ENCODE peak calls at places on chromosome 18, in ten cellular contexts. One of them, this sample, is unnamed.

GRCh38 chr18:60891936-60892335 is 441.3 kb upstream of the CDH20 start:
- DNase-seq in gastrocnemius medialis: no peak
- DNase-seq in HepG2: no peak
- DNase-seq in testis: no peak
- DNase-seq in uterus: no peak
- DNase-seq in heart left ventricle: no peak
- DNase-seq in esophagus squamous epithelium: no peak
- DNase-seq in ovary: no peak
- DNase-seq in HCT116: no peak
- DNase-seq in A549: no peak
- DNase-seq in this sample: no peak

GRCh38 chr18:49618741-49619392 is 57.0 kb downstream of the LIPG start:
- DNase-seq in heart left ventricle: no peak
- DNase-seq in ovary: no peak
- DNase-seq in gastrocnemius medialis: no peak
- DNase-seq in uterus: no peak
- DNase-seq in testis: peak
- DNase-seq in HepG2: no peak
- DNase-seq in esophagus squamous epithelium: no peak
- DNase-seq in A549: no peak
- DNase-seq in HCT116: no peak
- DNase-seq in this sample: no peak

GRCh38 chr18:55587341-55588000 is 521 bp downstream of the TCF4 start:
- DNase-seq in testis: peak
- DNase-seq in heart left ventricle: peak
- DNase-seq in gastrocnemius medialis: peak
- DNase-seq in uterus: peak
- DNase-seq in ovary: peak
- DNase-seq in esophagus squamous epithelium: no peak
- DNase-seq in HCT116: no peak
- DNase-seq in HepG2: no peak
- DNase-seq in A549: no peak
- DNase-seq in this sample: peak

GRCh38 chr18:48775372-48776160 is 175.2 kb downstream of the SMAD7 start:
- DNase-seq in ovary: no peak
- DNase-seq in gastrocnemius medialis: no peak
- DNase-seq in uterus: no peak
- DNase-seq in HepG2: no peak
- DNase-seq in A549: no peak
- DNase-seq in testis: no peak
- DNase-seq in heart left ventricle: no peak
- DNase-seq in HCT116: no peak
- DNase-seq in esophagus squamous epithelium: no peak
- DNase-seq in this sample: no peak

GRCh38 chr18:62030091-62030985 is 137.5 kb upstream of the RNF152 start:
- DNase-seq in A549: no peak
- DNase-seq in esophagus squamous epithelium: no peak
- DNase-seq in uterus: no peak
- DNase-seq in HCT116: no peak
- DNase-seq in testis: no peak
- DNase-seq in heart left ventricle: no peak
- DNase-seq in HepG2: no peak
- DNase-seq in ovary: no peak
- DNase-seq in gastrocnemius medialis: no peak
- DNase-seq in this sample: no peak

GRCh38 chr18:4636957-4637356 is 181.8 kb upstream of the DLGAP1 start:
- DNase-seq in gastrocnemius medialis: no peak
- DNase-seq in HCT116: no peak
- DNase-seq in HepG2: no peak
- DNase-seq in heart left ventricle: peak
- DNase-seq in A549: no peak
- DNase-seq in ovary: no peak
- DNase-seq in testis: peak
- DNase-seq in esophagus squamous epithelium: no peak
- DNase-seq in uterus: no peak
- DNase-seq in this sample: no peak

GRCh38 chr18:45860971-45861370 is 35.5 kb downstream of the SIGLEC15 start:
- DNase-seq in testis: no peak
- DNase-seq in uterus: no peak
- DNase-seq in esophagus squamous epithelium: no peak
- DNase-seq in gastrocnemius medialis: no peak
- DNase-seq in heart left ventricle: no peak
- DNase-seq in HepG2: no peak
- DNase-seq in HCT116: no peak
- DNase-seq in A549: no peak
- DNase-seq in ovary: no peak
- DNase-seq in this sample: no peak

GRCh38 chr18:62976227-62976626 is 260.9 kb downstream of the PHLPP1 start:
- DNase-seq in gastrocnemius medialis: no peak
- DNase-seq in ovary: no peak
- DNase-seq in testis: no peak
- DNase-seq in HepG2: no peak
- DNase-seq in heart left ventricle: no peak
- DNase-seq in esophagus squamous epithelium: no peak
- DNase-seq in HCT116: no peak
- DNase-seq in A549: peak
- DNase-seq in uterus: no peak
- DNase-seq in this sample: no peak

GRCh38 chr18:24429188-24429587 is 2.7 kb downstream of the IMPACT start:
- DNase-seq in heart left ventricle: no peak
- DNase-seq in esophagus squamous epithelium: no peak
- DNase-seq in testis: no peak
- DNase-seq in gastrocnemius medialis: no peak
- DNase-seq in ovary: no peak
- DNase-seq in uterus: no peak
- DNase-seq in HCT116: no peak
- DNase-seq in HepG2: no peak
- DNase-seq in A549: no peak
- DNase-seq in this sample: no peak

GRCh38 chr18:24426073-24426397 is 435 bp upstream of the IMPACT start:
- DNase-seq in HepG2: no peak
- DNase-seq in HCT116: no peak
- DNase-seq in ovary: no peak
- DNase-seq in heart left ventricle: no peak
- DNase-seq in A549: no peak
- DNase-seq in uterus: no peak
- DNase-seq in testis: no peak
- DNase-seq in gastrocnemius medialis: no peak
- DNase-seq in esophagus squamous epithelium: no peak
- DNase-seq in this sample: no peak

GRCh38 chr18:24426398-24427294 is at the start of gene IMPACT:
- DNase-seq in HepG2: peak
- DNase-seq in uterus: peak
- DNase-seq in A549: peak
- DNase-seq in esophagus squamous epithelium: peak
- DNase-seq in ovary: peak
- DNase-seq in testis: peak
- DNase-seq in HCT116: peak
- DNase-seq in heart left ventricle: peak
- DNase-seq in gastrocnemius medialis: peak
- DNase-seq in this sample: peak

GRCh38 chr18:24427484-24427883 is 1.0 kb downstream of the IMPACT start:
- DNase-seq in uterus: no peak
- DNase-seq in HCT116: no peak
- DNase-seq in A549: peak
- DNase-seq in HepG2: no peak
- DNase-seq in gastrocnemius medialis: no peak
- DNase-seq in esophagus squamous epithelium: no peak
- DNase-seq in heart left ventricle: no peak
- DNase-seq in testis: peak
- DNase-seq in ovary: no peak
- DNase-seq in this sample: no peak

DNA sequence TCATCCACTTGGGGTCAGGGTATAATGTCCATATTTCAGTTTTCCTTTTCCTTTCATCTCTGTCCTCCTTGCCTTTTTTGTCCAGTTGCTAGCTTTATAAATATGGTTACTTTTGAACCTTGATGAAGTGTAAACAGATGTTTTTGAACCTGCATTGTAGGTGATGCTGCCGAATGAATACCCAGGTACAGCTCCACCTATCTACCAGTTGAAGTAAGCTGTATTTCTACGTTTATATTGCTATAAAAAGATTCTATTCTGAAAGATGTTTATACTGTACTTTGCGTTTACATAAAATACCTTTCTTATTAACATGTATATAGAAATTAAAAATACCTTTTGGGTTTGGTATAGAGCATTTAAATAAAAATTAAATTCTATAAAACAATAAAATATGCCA is 2.2 kb downstream of the IMPACT start:
- DNase-seq in HepG2: no peak
- DNase-seq in ovary: no peak
- DNase-seq in gastrocnemius medialis: no peak
- DNase-seq in testis: no peak
- DNase-seq in esophagus squamous epithelium: no peak
- DNase-seq in HCT116: no peak
- DNase-seq in A549: no peak
- DNase-seq in heart left ventricle: no peak
- DNase-seq in uterus: no peak
- DNase-seq in this sample: no peak
- TF ChIP-seq CTCF in HepG2: no peak
- TF ChIP-seq CTCF in ovary: no peak
- TF ChIP-seq CTCF in gastrocnemius medialis: no peak
- TF ChIP-seq CTCF in testis: no peak
- TF ChIP-seq CTCF in esophagus squamous epithelium: no peak
- TF ChIP-seq CTCF in HCT116: peak
- TF ChIP-seq CTCF in A549: no peak
- TF ChIP-seq CTCF in heart left ventricle: no peak
- TF ChIP-seq CTCF in uterus: no peak
- TF ChIP-seq CTCF in this sample: peak

GRCh38 chr18:13623348-13623747 is 103.0 kb downstream of the FAM210A start:
- DNase-seq in gastrocnemius medialis: no peak
- DNase-seq in HepG2: no peak
- DNase-seq in A549: no peak
- DNase-seq in HCT116: no peak
- DNase-seq in testis: no peak
- DNase-seq in heart left ventricle: no peak
- DNase-seq in esophagus squamous epithelium: no peak
- DNase-seq in ovary: no peak
- DNase-seq in uterus: no peak
- DNase-seq in this sample: peak
- H3K27ac ChIP-seq in gastrocnemius medialis: no peak
- H3K27ac ChIP-seq in HepG2: no peak
- H3K27ac ChIP-seq in A549: no peak
- H3K27ac ChIP-seq in HCT116: no peak
- H3K27ac ChIP-seq in testis: no peak
- H3K27ac ChIP-seq in heart left ventricle: no peak
- H3K27ac ChIP-seq in esophagus squamous epithelium: no peak
- H3K27ac ChIP-seq in ovary: no peak
- H3K27ac ChIP-seq in uterus: no peak
- H3K27ac ChIP-seq in this sample: no peak

GRCh38 chr18:31218671-31219383 is 56.2 kb upstream of the DSC1 start:
- DNase-seq in esophagus squamous epithelium: no peak
- DNase-seq in HepG2: no peak
- DNase-seq in uterus: no peak
- DNase-seq in ovary: no peak
- DNase-seq in HCT116: no peak
- DNase-seq in testis: no peak
- DNase-seq in A549: no peak
- DNase-seq in heart left ventricle: no peak
- DNase-seq in gastrocnemius medialis: no peak
- DNase-seq in this sample: no peak

GRCh38 chr18:31219395-31219794 is 56.7 kb upstream of the DSC1 start:
- DNase-seq in HepG2: no peak
- DNase-seq in uterus: no peak
- DNase-seq in gastrocnemius medialis: no peak
- DNase-seq in heart left ventricle: no peak
- DNase-seq in ovary: no peak
- DNase-seq in esophagus squamous epithelium: no peak
- DNase-seq in testis: no peak
- DNase-seq in A549: no peak
- DNase-seq in HCT116: no peak
- DNase-seq in this sample: no peak

GRCh38 chr18:31213641-31214040 is 51.0 kb upstream of the DSC1 start:
- DNase-seq in A549: no peak
- DNase-seq in ovary: no peak
- DNase-seq in HepG2: no peak
- DNase-seq in gastrocnemius medialis: no peak
- DNase-seq in HCT116: no peak
- DNase-seq in esophagus squamous epithelium: no peak
- DNase-seq in heart left ventricle: no peak
- DNase-seq in uterus: no peak
- DNase-seq in testis: no peak
- DNase-seq in this sample: no peak

GRCh38 chr18:31217038-31217437 is 54.4 kb upstream of the DSC1 start:
- DNase-seq in heart left ventricle: no peak
- DNase-seq in testis: no peak
- DNase-seq in gastrocnemius medialis: no peak
- DNase-seq in esophagus squamous epithelium: no peak
- DNase-seq in A549: no peak
- DNase-seq in HepG2: no peak
- DNase-seq in ovary: no peak
- DNase-seq in HCT116: no peak
- DNase-seq in uterus: no peak
- DNase-seq in this sample: no peak

GRCh38 chr18:31217455-31217854 is 54.8 kb upstream of the DSC1 start:
- DNase-seq in HCT116: no peak
- DNase-seq in uterus: no peak
- DNase-seq in ovary: no peak
- DNase-seq in testis: no peak
- DNase-seq in heart left ventricle: no peak
- DNase-seq in HepG2: no peak
- DNase-seq in esophagus squamous epithelium: no peak
- DNase-seq in A549: no peak
- DNase-seq in gastrocnemius medialis: no peak
- DNase-seq in this sample: no peak
- TF ChIP-seq POLR2A in HCT116: no peak
- TF ChIP-seq POLR2A in uterus: no peak
- TF ChIP-seq POLR2A in ovary: no peak
- TF ChIP-seq POLR2A in testis: no peak
- TF ChIP-seq POLR2A in heart left ventricle: no peak
- TF ChIP-seq POLR2A in HepG2: no peak
- TF ChIP-seq POLR2A in esophagus squamous epithelium: no peak
- TF ChIP-seq POLR2A in A549: no peak
- TF ChIP-seq POLR2A in gastrocnemius medialis: no peak
- TF ChIP-seq POLR2A in this sample: no peak

GRCh38 chr18:9792565-9793226 is 84.6 kb downstream of the RAB31 start:
- DNase-seq in testis: no peak
- DNase-seq in uterus: no peak
- DNase-seq in ovary: no peak
- DNase-seq in esophagus squamous epithelium: no peak
- DNase-seq in gastrocnemius medialis: no peak
- DNase-seq in HepG2: peak
- DNase-seq in heart left ventricle: no peak
- DNase-seq in A549: peak
- DNase-seq in HCT116: no peak
- DNase-seq in this sample: no peak

GRCh38 chr18:9802175-9802747 is 83.5 kb upstream of the TXNDC2 start:
- DNase-seq in A549: no peak
- DNase-seq in esophagus squamous epithelium: no peak
- DNase-seq in gastrocnemius medialis: no peak
- DNase-seq in uterus: no peak
- DNase-seq in testis: no peak
- DNase-seq in heart left ventricle: no peak
- DNase-seq in HCT116: no peak
- DNase-seq in ovary: no peak
- DNase-seq in HepG2: no peak
- DNase-seq in this sample: no peak

GRCh38 chr18:9802774-9803697 is 82.7 kb upstream of the TXNDC2 start:
- DNase-seq in esophagus squamous epithelium: no peak
- DNase-seq in HCT116: no peak
- DNase-seq in testis: no peak
- DNase-seq in HepG2: peak
- DNase-seq in heart left ventricle: no peak
- DNase-seq in ovary: no peak
- DNase-seq in uterus: no peak
- DNase-seq in gastrocnemius medialis: no peak
- DNase-seq in A549: no peak
- DNase-seq in this sample: no peak

GRCh38 chr18:9796933-9797549 is 88.7 kb upstream of the TXNDC2 start:
- DNase-seq in A549: no peak
- DNase-seq in esophagus squamous epithelium: no peak
- DNase-seq in ovary: no peak
- DNase-seq in testis: peak
- DNase-seq in HCT116: no peak
- DNase-seq in gastrocnemius medialis: no peak
- DNase-seq in HepG2: no peak
- DNase-seq in heart left ventricle: peak
- DNase-seq in uterus: peak
- DNase-seq in this sample: no peak
- TF ChIP-seq CTCF in A549: no peak
- TF ChIP-seq CTCF in esophagus squamous epithelium: no peak
- TF ChIP-seq CTCF in ovary: no peak
- TF ChIP-seq CTCF in testis: no peak
- TF ChIP-seq CTCF in HCT116: no peak
- TF ChIP-seq CTCF in gastrocnemius medialis: no peak
- TF ChIP-seq CTCF in HepG2: no peak
- TF ChIP-seq CTCF in heart left ventricle: no peak
- TF ChIP-seq CTCF in uterus: no peak
- TF ChIP-seq CTCF in this sample: no peak

This sample was measured in Peyer's patch.